ENCODE peak calls at places on chromosomes 2 and 18, in four cellular contexts. R is IMR-90, Q is GM12878, G is K562. S is an unnamed sample.

GRCh38 chr2:175463639-175464310 is 282.3 kb upstream of the ATP5MC3 start:
- DNase-seq in R (no peak), Q (no peak), G (no peak), S (no peak)

GRCh38 chr2:14577843-14578242 is 54.7 kb upstream of the LRATD1 start:
- DNase-seq in R (no peak), Q (no peak), G (no peak), S (no peak)

GRCh38 chr2:98441706-98442450 is 2.8 kb upstream of the INPP4A start:
- DNase-seq in R (no peak), Q (no peak), G (no peak), S (no peak)

GRCh38 chr2:159708066-159708760 is 4.1 kb upstream of the MARCHF7 start:
- DNase-seq in R (no peak), Q (no peak), G (no peak), S (no peak)

GRCh38 chr2:188114014-188114413 is 177.7 kb upstream of the GULP1 start:
- DNase-seq in R (peak), Q (no peak), G (no peak), S (peak)

GRCh38 chr18:25262920-25263319 is 89.0 kb downstream of the ZNF521 start:
- DNase-seq in R (peak), Q (no peak), G (no peak), S (no peak)

GRCh38 chr2:218010116-218010837 is 7.5 kb upstream of the TNS1 start:
- DNase-seq in R (peak), Q (no peak), G (peak), S (peak)

GRCh38 chr18:23934252-23934651 is 80.3 kb upstream of the TTC39C start:
- DNase-seq in R (no peak), Q (no peak), G (no peak), S (no peak)

GRCh38 chr18:46070683-46071614 is 1.1 kb downstream of the PSTPIP2 start:
- DNase-seq in R (no peak), Q (no peak), G (peak), S (no peak)

GRCh38 chr2:121994238-121995206 is 239.1 kb downstream of the TSN start:
- DNase-seq in R (no peak), Q (no peak), G (no peak), S (no peak)

GRCh38 chr2:160667811-160668210 is 174.2 kb upstream of the RBMS1 start:
- DNase-seq in R (peak), Q (no peak), G (no peak), S (no peak)

GRCh38 chr2:233656443-233656842 is 15.3 kb upstream of the UGT1A9 start:
- DNase-seq in R (no peak), Q (no peak), G (no peak), S (no peak)

GRCh38 chr18:31880186-31880898 is 62.6 kb downstream of the TRAPPC8 start:
- DNase-seq in R (no peak), Q (no peak), G (no peak), S (no peak)

GRCh38 chr18:48529796-48530195 is 9.0 kb upstream of the CTIF start:
- DNase-seq in R (peak), Q (no peak), G (no peak), S (no peak)

DNA sequence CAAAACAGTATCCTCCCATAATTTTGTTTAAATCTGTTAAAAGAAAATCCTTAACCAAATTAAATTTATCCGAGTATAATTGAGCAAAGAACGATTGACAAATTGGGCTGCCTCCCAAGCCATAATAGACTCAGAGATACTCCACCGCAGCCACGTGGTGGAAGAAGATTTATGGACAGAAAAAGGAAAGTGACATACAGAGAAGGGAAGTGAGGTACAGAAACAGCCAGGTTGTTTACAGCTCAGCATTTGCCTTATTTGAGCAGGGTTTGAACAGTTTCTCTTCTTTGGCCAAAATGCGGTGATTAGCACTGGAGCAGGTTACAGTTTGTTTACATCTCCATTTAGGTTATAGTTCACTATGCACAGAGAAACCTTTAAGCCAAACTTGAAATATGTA is 60.8 kb downstream of the KYNU start:
- DNase-seq in R (no peak), Q (no peak), G (peak), S (no peak)
- TF ChIP-seq FOS in R (no peak), Q (no peak), G (no peak), S (no peak)

DNA sequence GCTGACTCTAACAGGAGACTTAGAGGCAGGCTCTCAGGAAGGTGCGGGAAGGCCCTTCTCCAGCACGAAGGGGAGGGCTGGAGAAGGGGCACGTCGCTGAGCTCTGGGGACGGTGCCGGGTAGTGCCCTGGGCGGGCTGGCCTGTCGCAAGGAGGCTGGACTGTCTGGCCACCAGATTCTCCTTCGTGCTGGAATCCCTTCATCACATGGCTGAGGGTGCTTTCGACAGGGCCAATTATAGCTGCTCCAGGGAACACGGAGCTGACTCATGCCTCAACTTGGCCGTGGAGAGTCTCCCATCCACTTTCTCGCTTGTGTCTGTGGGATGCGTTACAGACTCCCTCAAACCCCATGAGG is 5.9 kb downstream of the EHD3 start:
- DNase-seq in R (peak), Q (no peak), G (no peak), S (no peak)
- TF ChIP-seq FOS in R (no peak), Q (no peak), G (no peak), S (no peak)

DNA sequence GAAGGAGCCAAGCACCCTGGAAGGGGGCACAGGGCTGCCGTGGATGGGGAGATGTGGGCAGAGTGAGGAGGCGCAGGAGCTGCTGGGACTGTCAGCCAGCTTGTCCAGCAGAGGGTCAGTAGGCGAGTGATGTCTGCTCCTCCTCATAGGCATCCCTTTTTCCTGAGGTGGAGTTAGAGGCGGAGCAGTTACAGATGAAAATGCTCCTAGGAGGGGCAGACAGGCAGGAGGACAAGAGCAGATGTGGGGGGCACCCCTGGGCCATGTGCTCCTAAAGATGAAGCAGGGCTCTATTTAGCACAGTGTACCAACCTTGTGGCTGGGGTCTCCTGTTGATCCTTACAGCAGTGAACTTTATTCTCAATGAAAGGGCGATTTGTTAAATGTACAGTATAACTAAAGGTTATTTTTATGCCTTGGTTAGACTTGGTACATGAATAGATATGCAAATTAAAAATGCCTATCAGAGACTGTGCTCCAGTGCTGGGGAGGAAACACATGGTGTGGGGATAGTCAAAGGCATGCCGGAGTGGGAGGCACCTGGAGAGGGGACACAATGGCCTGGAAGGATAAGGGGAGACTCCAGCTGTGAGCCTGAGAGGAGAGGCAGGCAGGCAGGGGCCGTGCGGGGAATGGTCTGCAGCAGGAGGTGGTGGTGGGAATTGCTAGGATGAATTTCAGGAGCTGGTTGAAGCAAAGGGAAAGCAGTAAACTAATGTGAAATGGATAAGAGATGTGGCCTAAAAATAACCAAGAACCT is 175.3 kb downstream of the CLIP4 start:
- DNase-seq in R (no peak), Q (no peak), G (no peak), S (no peak)
- TF ChIP-seq FOS in R (no peak), Q (no peak), G (no peak), S (no peak)

GRCh38 chr18:35469696-35470095 is 28.1 kb downstream of the INO80C start:
- DNase-seq in R (peak), Q (no peak), G (no peak), S (peak)

GRCh38 chr18:35473562-35473961 is 24.2 kb downstream of the INO80C start:
- DNase-seq in R (no peak), Q (no peak), G (no peak), S (no peak)

GRCh38 chr18:35467624-35468016 is 30.1 kb downstream of the INO80C start:
- DNase-seq in R (no peak), Q (peak), G (no peak), S (peak)

GRCh38 chr18:35466815-35467623 is 30.7 kb downstream of the INO80C start:
- DNase-seq in R (no peak), Q (no peak), G (no peak), S (peak)

GRCh38 chr18:35470440-35470839 is 27.3 kb downstream of the INO80C start:
- DNase-seq in R (no peak), Q (no peak), G (no peak), S (peak)
- TF ChIP-seq FOS in R (no peak), Q (no peak), G (no peak), S (no peak)

GRCh38 chr2:133819906-133820305 is 251.6 kb upstream of the NCKAP5 start:
- DNase-seq in R (no peak), Q (no peak), G (no peak), S (no peak)

GRCh38 chr2:133817680-133818566 is 249.7 kb upstream of the NCKAP5 start:
- DNase-seq in R (peak), Q (no peak), G (no peak), S (peak)

GRCh38 chr2:133818661-133819060 is 250.4 kb upstream of the NCKAP5 start:
- DNase-seq in R (no peak), Q (no peak), G (no peak), S (no peak)

GRCh38 chr2:133822901-133823550 is 254.8 kb upstream of the NCKAP5 start:
- DNase-seq in R (no peak), Q (no peak), G (no peak), S (peak)

GRCh38 chr2:133821107-133821760 is 253.0 kb upstream of the NCKAP5 start:
- DNase-seq in R (peak), Q (no peak), G (no peak), S (peak)
- TF ChIP-seq FOS in R (no peak), Q (no peak), G (no peak), S (peak)

GRCh38 chr2:240624950-240625621 is at the start of gene GPR35:
- DNase-seq in R (peak), Q (peak), G (peak), S (no peak)
- TF ChIP-seq FOS in R (no peak), Q (no peak), G (no peak), S (no peak)

GRCh38 chr2:105553538-105554196 is 154.8 kb upstream of the FHL2 start:
- DNase-seq in R (peak), Q (no peak), G (no peak), S (peak)
- TF ChIP-seq FOS in R (no peak), Q (no peak), G (no peak), S (peak)

GRCh38 chr18:9792565-9793226 is 84.6 kb downstream of the RAB31 start:
- DNase-seq in R (no peak), Q (no peak), G (peak), S (no peak)
- TF ChIP-seq FOS in R (no peak), Q (no peak), G (no peak), S (no peak)

GRCh38 chr2:205706769-205707375 is 24.6 kb downstream of the NRP2 start:
- DNase-seq in R (peak), Q (peak), G (no peak), S (peak)
- TF ChIP-seq FOS in R (peak), Q (no peak), G (no peak), S (peak)